ENCODE peak calls at places on chromosomes 7 and 10, in four cellular contexts. One of them, this sample, is unnamed.

GRCh38 chr7:11212080-11212711 is 238.5 kb downstream of the PHF14 start:
- DNase-seq in Peyer's patch: no peak
- DNase-seq in HCT116: peak; percentile 42
- DNase-seq in mammary epithelial cell: peak; percentile 28
- DNase-seq in this sample: peak; percentile 32

GRCh38 chr7:121097577-121097976 is 109.1 kb downstream of the CPED1 start:
- DNase-seq in HCT116: no peak
- DNase-seq in Peyer's patch: no peak
- DNase-seq in mammary epithelial cell: no peak
- DNase-seq in this sample: no peak

GRCh38 chr10:51700228-51700835 is 937 bp upstream of the CSTF2T start:
- DNase-seq in Peyer's patch: no peak
- DNase-seq in HCT116: no peak
- DNase-seq in mammary epithelial cell: peak; percentile 62
- DNase-seq in this sample: no peak

GRCh38 chr10:104034401-104035053 is 51.2 kb downstream of the COL17A1 start:
- DNase-seq in Peyer's patch: no peak
- DNase-seq in HCT116: no peak
- DNase-seq in mammary epithelial cell: no peak
- DNase-seq in this sample: no peak

GRCh38 chr7:142104550-142105527 is 6.7 kb upstream of the MGAM2 start:
- DNase-seq in mammary epithelial cell: peak; percentile 56
- DNase-seq in Peyer's patch: no peak
- DNase-seq in HCT116: peak; percentile 27
- DNase-seq in this sample: no peak

GRCh38 chr7:88037050-88037449 is 103.0 kb downstream of the ADAM22 start:
- DNase-seq in HCT116: no peak
- DNase-seq in Peyer's patch: no peak
- DNase-seq in mammary epithelial cell: no peak
- DNase-seq in this sample: no peak

GRCh38 chr10:118518095-118518494 is 77.4 kb downstream of the PRLHR start:
- DNase-seq in HCT116: no peak
- DNase-seq in Peyer's patch: no peak
- DNase-seq in mammary epithelial cell: no peak
- DNase-seq in this sample: no peak

GRCh38 chr10:124641282-124642075 is 102.7 kb downstream of the FAM53B start:
- DNase-seq in Peyer's patch: no peak
- DNase-seq in HCT116: no peak
- DNase-seq in mammary epithelial cell: peak; percentile 54
- DNase-seq in this sample: peak; percentile 18

GRCh38 chr7:88309845-88310244 is 3.2 kb upstream of the STEAP4 start:
- DNase-seq in mammary epithelial cell: no peak
- DNase-seq in HCT116: no peak
- DNase-seq in Peyer's patch: no peak
- DNase-seq in this sample: no peak

GRCh38 chr10:101291254-101292193 is 62.3 kb upstream of the LBX1 start:
- DNase-seq in Peyer's patch: peak; percentile 58
- DNase-seq in mammary epithelial cell: no peak
- DNase-seq in HCT116: no peak
- DNase-seq in this sample: no peak

GRCh38 chr7:36165059-36165458 is 12.0 kb downstream of the EEPD1 start:
- DNase-seq in Peyer's patch: no peak
- DNase-seq in mammary epithelial cell: no peak
- DNase-seq in HCT116: no peak
- DNase-seq in this sample: peak; percentile 11

GRCh38 chr10:29305031-29305335 is 16.1 kb downstream of the LYZL1 start:
- DNase-seq in HCT116: no peak
- DNase-seq in Peyer's patch: no peak
- DNase-seq in mammary epithelial cell: no peak
- DNase-seq in this sample: no peak

GRCh38 chr10:34444223-34445183 is 370.6 kb downstream of the PARD3 start:
- DNase-seq in HCT116: no peak
- DNase-seq in mammary epithelial cell: peak; percentile 17
- DNase-seq in Peyer's patch: no peak
- DNase-seq in this sample: no peak

GRCh38 chr10:22816298-22816653 is 101.9 kb upstream of the PIP4K2A start:
- DNase-seq in mammary epithelial cell: peak; percentile 80
- DNase-seq in Peyer's patch: no peak
- DNase-seq in HCT116: peak; percentile 89
- DNase-seq in this sample: peak; percentile 80

GRCh38 chr10:43222296-43222695 is 44.6 kb downstream of the RASGEF1A start:
- DNase-seq in mammary epithelial cell: no peak
- DNase-seq in HCT116: no peak
- DNase-seq in Peyer's patch: no peak
- DNase-seq in this sample: no peak

GRCh38 chr10:91088300-91089140 is 131.9 kb upstream of the PCGF5 start:
- DNase-seq in Peyer's patch: no peak
- DNase-seq in mammary epithelial cell: peak; percentile 4
- DNase-seq in HCT116: peak; percentile 1
- DNase-seq in this sample: no peak

GRCh38 chr7:73353243-73353642 is 25.3 kb downstream of the FKBP6 start:
- DNase-seq in mammary epithelial cell: no peak
- DNase-seq in Peyer's patch: no peak
- DNase-seq in HCT116: no peak
- DNase-seq in this sample: no peak

GRCh38 chr10:95810198-95810976 is 54.4 kb downstream of the ENTPD1 start:
- DNase-seq in HCT116: no peak
- DNase-seq in Peyer's patch: no peak
- DNase-seq in mammary epithelial cell: no peak
- DNase-seq in this sample: no peak

GRCh38 chr10:129894721-129895120 is 69.4 kb downstream of the EBF3 start:
- DNase-seq in mammary epithelial cell: no peak
- DNase-seq in Peyer's patch: no peak
- DNase-seq in HCT116: no peak
- DNase-seq in this sample: no peak

GRCh38 chr10:88787463-88787862 is 15.1 kb upstream of the LIPM start:
- DNase-seq in mammary epithelial cell: no peak
- DNase-seq in Peyer's patch: no peak
- DNase-seq in HCT116: no peak
- DNase-seq in this sample: no peak

GRCh38 chr10:88793747-88794299 is 8.7 kb upstream of the LIPM start:
- DNase-seq in HCT116: no peak
- DNase-seq in Peyer's patch: no peak
- DNase-seq in mammary epithelial cell: peak; percentile 67
- DNase-seq in this sample: peak; percentile 28

GRCh38 chr10:88792656-88793055 is 9.9 kb upstream of the LIPM start:
- DNase-seq in HCT116: no peak
- DNase-seq in Peyer's patch: no peak
- DNase-seq in mammary epithelial cell: peak; percentile 72
- DNase-seq in this sample: peak; percentile 37

GRCh38 chr10:88794731-88795130 is 7.8 kb upstream of the LIPM start:
- DNase-seq in mammary epithelial cell: no peak
- DNase-seq in Peyer's patch: no peak
- DNase-seq in HCT116: no peak
- DNase-seq in this sample: no peak

DNA sequence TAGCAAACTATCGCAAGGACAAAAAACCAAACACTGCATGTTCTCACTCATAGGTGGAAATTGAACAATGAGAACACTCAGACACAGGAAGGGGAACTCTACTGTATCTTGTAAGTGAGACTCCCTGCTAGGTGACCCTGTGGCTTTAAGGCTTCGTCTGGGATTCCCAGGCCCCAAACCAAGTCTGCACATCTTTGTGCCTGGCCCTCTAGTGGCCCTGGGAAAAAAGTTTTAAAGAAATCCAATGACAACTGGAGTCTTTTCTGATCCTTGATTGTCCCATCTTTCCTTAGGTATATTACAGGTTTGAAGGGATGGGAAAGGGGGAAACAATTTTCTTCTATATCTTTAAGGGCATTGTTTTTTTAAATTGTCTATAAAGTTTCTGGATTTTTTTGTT is 10.6 kb upstream of the LIPM start:
- DNase-seq in Peyer's patch: no peak
- DNase-seq in HCT116: peak; percentile 32
- DNase-seq in mammary epithelial cell: peak; percentile 25
- DNase-seq in this sample: no peak
- TF ChIP-seq CTCF in Peyer's patch: peak; percentile 54
- TF ChIP-seq CTCF in HCT116: peak; percentile 77
- TF ChIP-seq CTCF in mammary epithelial cell: peak; percentile 69
- TF ChIP-seq CTCF in this sample: peak; percentile 52

GRCh38 chr7:133529861-133530260 is 277.0 kb downstream of the EXOC4 start:
- DNase-seq in Peyer's patch: no peak
- DNase-seq in HCT116: no peak
- DNase-seq in mammary epithelial cell: no peak
- DNase-seq in this sample: no peak
- TF ChIP-seq CTCF in Peyer's patch: no peak
- TF ChIP-seq CTCF in HCT116: no peak
- TF ChIP-seq CTCF in mammary epithelial cell: peak; percentile 8
- TF ChIP-seq CTCF in this sample: no peak

GRCh38 chr10:110399163-110400094 is 94.7 kb upstream of the SMNDC1 start:
- DNase-seq in Peyer's patch: peak; percentile 37
- DNase-seq in HCT116: peak; percentile 95
- DNase-seq in mammary epithelial cell: peak; percentile 96
- DNase-seq in this sample: peak; percentile 94
- TF ChIP-seq CTCF in Peyer's patch: no peak
- TF ChIP-seq CTCF in HCT116: no peak
- TF ChIP-seq CTCF in mammary epithelial cell: peak; percentile 5
- TF ChIP-seq CTCF in this sample: no peak

DNA sequence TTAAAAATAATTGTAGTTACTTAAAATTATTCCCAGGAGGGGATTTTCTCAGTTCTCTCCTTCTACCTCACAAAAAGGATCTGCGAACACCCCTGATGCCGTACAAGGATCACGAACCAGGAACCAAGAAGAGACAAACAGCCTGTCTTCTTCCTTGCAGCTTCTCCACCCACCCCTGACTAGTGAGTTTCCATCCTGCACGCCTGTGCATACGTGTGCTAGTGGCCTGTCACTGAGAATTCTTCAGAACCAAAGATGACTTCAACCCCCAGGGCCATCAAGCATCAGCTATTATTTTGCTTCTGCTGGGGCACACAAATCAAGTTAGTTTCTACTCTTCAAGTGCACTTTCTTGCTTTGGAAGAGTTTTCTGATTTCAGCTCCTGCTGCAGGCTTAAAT is 175.5 kb upstream of the KLF6 start:
- DNase-seq in Peyer's patch: no peak
- DNase-seq in HCT116: no peak
- DNase-seq in mammary epithelial cell: no peak
- DNase-seq in this sample: no peak
- TF ChIP-seq CTCF in Peyer's patch: no peak
- TF ChIP-seq CTCF in HCT116: no peak
- TF ChIP-seq CTCF in mammary epithelial cell: no peak
- TF ChIP-seq CTCF in this sample: no peak

GRCh38 chr10:27355918-27356573 is 115.4 kb upstream of the ACBD5 start:
- DNase-seq in mammary epithelial cell: no peak
- DNase-seq in HCT116: no peak
- DNase-seq in Peyer's patch: no peak
- DNase-seq in this sample: no peak
- TF ChIP-seq CTCF in mammary epithelial cell: peak; percentile 36
- TF ChIP-seq CTCF in HCT116: peak; percentile 24
- TF ChIP-seq CTCF in Peyer's patch: no peak
- TF ChIP-seq CTCF in this sample: peak; percentile 18

GRCh38 chr7:105336009-105336408 is 52.7 kb downstream of the SRPK2 start:
- DNase-seq in mammary epithelial cell: no peak
- DNase-seq in Peyer's patch: no peak
- DNase-seq in HCT116: no peak
- DNase-seq in this sample: no peak
- TF ChIP-seq CTCF in mammary epithelial cell: peak; percentile 34
- TF ChIP-seq CTCF in Peyer's patch: peak; percentile 28
- TF ChIP-seq CTCF in HCT116: peak; percentile 37
- TF ChIP-seq CTCF in this sample: peak; percentile 18

This sample was measured in AG09309.